ENCODE peak calls at places on chromosomes 16 and 17, in seven cellular contexts. W is EL; S is hepatic stellate cell; E is foreskin melanocyte; O is CD8-positive, alpha-beta memory T cell; V is esophagus squamous epithelium; U is NCI-H345. M is an unnamed sample.

GRCh38 chr17:81712468-81713003 is 452 bp downstream of the SLC25A10 start:
- DNase-seq in V (no peak), U (no peak), O (no peak), W (peak; percentile 45), E (no peak), S (peak; percentile 84), M (no peak)

GRCh38 chr17:47077576-47077975 is 98.5 kb upstream of the RPRML start:
- DNase-seq in V (no peak), W (peak; percentile 64), S (no peak), E (no peak), U (no peak), O (no peak), M (no peak)

GRCh38 chr16:2333231-2333630 is 7.3 kb downstream of the ABCA3 start:
- DNase-seq in O (no peak), W (no peak), E (no peak), S (no peak), V (no peak), U (no peak), M (no peak)

GRCh38 chr16:17396762-17397498 is 73.8 kb downstream of the XYLT1 start:
- DNase-seq in V (no peak), O (peak; percentile 37), U (peak; percentile 91), W (no peak), E (no peak), S (peak; percentile 45), M (peak; percentile 65)

GRCh38 chr17:72234951-72235350 is 114.1 kb downstream of the SOX9 start:
- DNase-seq in V (no peak), U (no peak), O (no peak), S (no peak), W (no peak), E (no peak), M (no peak)

GRCh38 chr17:16873654-16874035 is 98.3 kb downstream of the TNFRSF13B start:
- DNase-seq in E (no peak), W (no peak), U (no peak), S (no peak), O (no peak), V (no peak), M (no peak)

GRCh38 chr17:2123467-2124251 is 68.8 kb downstream of the HIC1 start:
- DNase-seq in S (no peak), E (peak; percentile 16), V (no peak), O (no peak), U (no peak), W (peak; percentile 16), M (no peak)

GRCh38 chr17:74282587-74283370 is 8.7 kb downstream of the DNAI2 start:
- DNase-seq in S (no peak), O (peak; percentile 49), U (no peak), E (no peak), V (no peak), W (no peak), M (peak; percentile 47)

GRCh38 chr17:7632492-7632894 is 2.6 kb downstream of the SHBG start:
- DNase-seq in V (no peak), W (peak; percentile 56), S (peak; percentile 75), U (no peak), O (no peak), E (no peak), M (no peak)

GRCh38 chr17:11638700-11639265 is 40.5 kb downstream of the DNAH9 start:
- DNase-seq in V (no peak), W (no peak), E (no peak), U (no peak), S (no peak), O (no peak), M (no peak)

GRCh38 chr17:43880420-43880991 is 26.8 kb downstream of the MPP2 start:
- DNase-seq in U (no peak), E (no peak), V (no peak), S (no peak), W (peak; percentile 30), O (peak; percentile 29), M (peak; percentile 37)

GRCh38 chr16:27769561-27770222 is 219.7 kb downstream of the KATNIP start:
- DNase-seq in V (no peak), O (no peak), U (no peak), E (no peak), W (peak; percentile 75), S (peak; percentile 26), M (no peak)

GRCh38 chr17:16521070-16521727 is 29.2 kb upstream of the LRRC75A start:
- DNase-seq in O (peak; percentile 60), S (peak; percentile 85), V (no peak), W (peak; percentile 88), U (peak; percentile 78), E (peak; percentile 87), M (peak; percentile 59)

GRCh38 chr16:3065742-3066439 is 451 bp downstream of the IL32 start:
- DNase-seq in O (peak; percentile 52), W (no peak), V (no peak), E (no peak), S (no peak), U (no peak), M (no peak)

GRCh38 chr16:55035037-55035436 is 104.4 kb downstream of the IRX5 start:
- DNase-seq in O (no peak), V (no peak), E (no peak), W (peak; percentile 13), U (no peak), S (no peak), M (no peak)

GRCh38 chr17:8091033-8091687 is 3.6 kb upstream of the ALOX12B start:
- DNase-seq in E (no peak), S (no peak), U (no peak), O (no peak), V (no peak), W (no peak), M (no peak)

GRCh38 chr17:74919440-74920305 is 3.4 kb downstream of the USH1G start:
- DNase-seq in E (no peak), O (no peak), S (peak; percentile 60), V (no peak), U (no peak), W (peak; percentile 22), M (no peak)

GRCh38 chr17:82198092-82198491 is 14.6 kb downstream of the CCDC57 start:
- DNase-seq in W (no peak), S (no peak), U (no peak), V (no peak), O (no peak), E (no peak), M (no peak)

GRCh38 chr17:67514998-67515397 is 137.9 kb downstream of the PITPNC1 start:
- DNase-seq in E (no peak), U (no peak), V (no peak), S (no peak), W (no peak), O (no peak), M (no peak)

GRCh38 chr17:44569459-44569858 is 12.2 kb downstream of the FZD2 start:
- DNase-seq in W (no peak), U (peak; percentile 48), V (no peak), O (no peak), E (no peak), S (no peak), M (no peak)

GRCh38 chr17:76491271-76492184 is 9.7 kb downstream of the RHBDF2 start:
- DNase-seq in S (no peak), V (no peak), O (peak; percentile 26), W (no peak), E (no peak), U (no peak), M (no peak)

GRCh38 chr17:55641559-55642160 is 81.0 kb downstream of the TMEM100 start:
- DNase-seq in E (peak; percentile 27), O (no peak), U (no peak), V (no peak), S (peak; percentile 15), W (peak; percentile 47), M (no peak)

GRCh38 chr17:67492824-67493490 is 115.9 kb downstream of the PITPNC1 start:
- DNase-seq in E (no peak), V (no peak), W (no peak), S (no peak), O (no peak), U (no peak), M (no peak)

GRCh38 chr17:33521784-33522183 is 228.7 kb upstream of the ASIC2 start:
- DNase-seq in S (no peak), W (no peak), O (no peak), U (peak; percentile 13), E (no peak), V (no peak), M (no peak)

GRCh38 chr17:58710948-58711552 is 18.6 kb downstream of the RAD51C start:
- DNase-seq in U (peak; percentile 32), W (peak; percentile 58), E (peak; percentile 50), S (peak; percentile 15), O (peak; percentile 24), V (no peak), M (peak; percentile 26)

GRCh38 chr17:80287038-80287437 is 26.4 kb downstream of the RNF213 start:
- DNase-seq in W (no peak), U (no peak), O (no peak), E (no peak), V (no peak), S (no peak), M (no peak)

GRCh38 chr16:78490847-78491246 is 391.4 kb downstream of the WWOX start:
- DNase-seq in W (no peak), U (no peak), O (no peak), V (no peak), E (no peak), S (no peak), M (no peak)

GRCh38 chr16:68491576-68491950 is 43.3 kb upstream of the SMPD3 start:
- DNase-seq in E (no peak), V (no peak), S (no peak), W (no peak), U (no peak), O (no peak), M (no peak)

GRCh38 chr16:8402981-8403853 is 187.1 kb downstream of the TMEM114 start:
- DNase-seq in S (no peak), E (no peak), V (no peak), O (no peak), W (no peak), U (no peak), M (no peak)

GRCh38 chr17:77295410-77295809 is 154.6 kb downstream of the SEC14L1 start:
- DNase-seq in U (no peak), V (no peak), S (no peak), W (no peak), O (no peak), E (no peak), M (no peak)

GRCh38 chr16:84826558-84826941 is 6.8 kb downstream of the CRISPLD2 start:
- DNase-seq in O (no peak), U (no peak), V (no peak), E (no peak), S (peak; percentile 64), W (peak; percentile 63), M (no peak)

GRCh38 chr16:87580855-87581261 is 21.4 kb upstream of the JPH3 start:
- DNase-seq in V (no peak), O (no peak), W (peak; percentile 92), U (no peak), S (no peak), E (no peak), M (no peak)

GRCh38 chr16:4384497-4384896 is 12.8 kb downstream of the VASN start:
- DNase-seq in U (no peak), E (no peak), O (no peak), W (no peak), S (no peak), V (no peak), M (no peak)

M was measured in effector memory CD8-positive, alpha-beta T cell.